ENCODE peak calls at places on chromosome 20, in five cellular contexts. D, B, V, P and X are unnamed samples.

GRCh38 chr20:8549192-8549591 is 417.1 kb downstream of the PLCB1 start:
- DNase-seq in D (no peak), B (no peak), V (no peak), P (no peak), X (no peak)

GRCh38 chr20:38145094-38146075 is 19.7 kb downstream of the TGM2 start:
- DNase-seq in D (no peak), B (peak), V (peak), P (no peak), X (peak)

GRCh38 chr20:22333885-22334545 is 250.4 kb downstream of the FOXA2 start:
- DNase-seq in D (peak), B (peak), V (no peak), P (peak), X (peak)

GRCh38 chr20:23773127-23773526 is 22.4 kb upstream of the CST1 start:
- DNase-seq in D (no peak), B (no peak), V (no peak), P (no peak), X (no peak)

GRCh38 chr20:11790047-11790446 is 127.6 kb upstream of the BTBD3 start:
- DNase-seq in D (no peak), B (peak), V (no peak), P (no peak), X (no peak)

GRCh38 chr20:4809707-4810106 is 88.0 kb downstream of the PRND start:
- DNase-seq in D (no peak), B (no peak), V (no peak), P (no peak), X (no peak)

GRCh38 chr20:59580208-59580980 is 23.9 kb upstream of the PHACTR3 start:
- DNase-seq in D (no peak), B (no peak), V (no peak), P (no peak), X (no peak)

GRCh38 chr20:23880426-23880825 is 878 bp upstream of the CST5 start:
- DNase-seq in D (no peak), B (no peak), V (no peak), P (no peak), X (no peak)

GRCh38 chr20:52129611-52130010 is 62.0 kb downstream of the ZFP64 start:
- DNase-seq in D (no peak), B (no peak), V (no peak), P (no peak), X (no peak)

GRCh38 chr20:59938221-59938620 is 1.9 kb downstream of the PPP1R3D start:
- DNase-seq in D (no peak), B (peak), V (no peak), P (no peak), X (peak)

GRCh38 chr20:22560817-22561216 is 23.6 kb downstream of the FOXA2 start:
- DNase-seq in D (no peak), B (no peak), V (no peak), P (no peak), X (no peak)

GRCh38 chr20:18679020-18679419 is 91.2 kb downstream of the DTD1 start:
- DNase-seq in D (no peak), B (no peak), V (no peak), P (no peak), X (no peak)

GRCh38 chr20:46027245-46027853 is 1.7 kb upstream of the SLC12A5 start:
- DNase-seq in D (peak), B (peak), V (peak), P (no peak), X (peak)

GRCh38 chr20:4869290-4870193 is 131.8 kb downstream of the SLC23A2 start:
- DNase-seq in D (peak), B (peak), V (no peak), P (no peak), X (peak)

GRCh38 chr20:17730069-17730468 is 30.3 kb downstream of the BANF2 start:
- DNase-seq in D (no peak), B (no peak), V (no peak), P (no peak), X (no peak)

GRCh38 chr20:1803216-1804128 is 91.7 kb upstream of the SIRPA start:
- DNase-seq in D (peak), B (no peak), V (no peak), P (peak), X (peak)

GRCh38 chr20:37882961-37883712 is 19.8 kb upstream of the VSTM2L start:
- DNase-seq in D (no peak), B (no peak), V (no peak), P (no peak), X (no peak)

GRCh38 chr20:38136421-38137245 is 28.4 kb downstream of the TGM2 start:
- DNase-seq in D (no peak), B (no peak), V (peak), P (no peak), X (no peak)

GRCh38 chr20:62051166-62051900 is 14.3 kb downstream of the TAF4 start:
- DNase-seq in D (no peak), B (no peak), V (peak), P (peak), X (no peak)

GRCh38 chr20:24838551-24839530 is 110.2 kb upstream of the CST7 start:
- DNase-seq in D (no peak), B (no peak), V (no peak), P (no peak), X (peak)

DNA sequence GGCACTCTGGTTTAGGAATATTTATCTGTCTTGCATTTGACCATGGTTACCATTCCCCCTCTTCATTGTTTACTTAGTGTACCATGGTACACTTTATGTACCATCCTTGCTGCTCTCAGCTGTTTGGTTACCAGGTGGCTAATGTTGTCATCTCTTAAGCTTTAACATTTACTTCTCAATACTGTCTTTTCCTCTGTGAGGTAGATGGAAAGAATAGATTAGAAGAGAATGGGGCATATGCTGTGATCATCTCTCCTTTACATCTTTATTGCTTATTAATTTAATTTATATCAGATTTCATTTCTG is 109.2 kb downstream of the NCOA3 start:
- DNase-seq in D (no peak), B (no peak), V (no peak), P (no peak), X (no peak)
- H3K4me3 ChIP-seq in D (no peak), B (no peak), V (no peak), P (no peak), X (no peak)

GRCh38 chr20:41782255-41782654 is 164.1 kb upstream of the CHD6 start:
- DNase-seq in D (no peak), B (no peak), V (no peak), P (no peak), X (no peak)
- TF ChIP-seq CTCF in D (no peak), B (no peak), V (no peak), P (no peak), X (no peak)

GRCh38 chr20:469746-470490 is 7.6 kb upstream of the TBC1D20 start:
- DNase-seq in D (no peak), B (no peak), V (no peak), P (no peak), X (no peak)
- H3K4me3 ChIP-seq in D (no peak), B (no peak), V (no peak), P (no peak), X (no peak)

DNA sequence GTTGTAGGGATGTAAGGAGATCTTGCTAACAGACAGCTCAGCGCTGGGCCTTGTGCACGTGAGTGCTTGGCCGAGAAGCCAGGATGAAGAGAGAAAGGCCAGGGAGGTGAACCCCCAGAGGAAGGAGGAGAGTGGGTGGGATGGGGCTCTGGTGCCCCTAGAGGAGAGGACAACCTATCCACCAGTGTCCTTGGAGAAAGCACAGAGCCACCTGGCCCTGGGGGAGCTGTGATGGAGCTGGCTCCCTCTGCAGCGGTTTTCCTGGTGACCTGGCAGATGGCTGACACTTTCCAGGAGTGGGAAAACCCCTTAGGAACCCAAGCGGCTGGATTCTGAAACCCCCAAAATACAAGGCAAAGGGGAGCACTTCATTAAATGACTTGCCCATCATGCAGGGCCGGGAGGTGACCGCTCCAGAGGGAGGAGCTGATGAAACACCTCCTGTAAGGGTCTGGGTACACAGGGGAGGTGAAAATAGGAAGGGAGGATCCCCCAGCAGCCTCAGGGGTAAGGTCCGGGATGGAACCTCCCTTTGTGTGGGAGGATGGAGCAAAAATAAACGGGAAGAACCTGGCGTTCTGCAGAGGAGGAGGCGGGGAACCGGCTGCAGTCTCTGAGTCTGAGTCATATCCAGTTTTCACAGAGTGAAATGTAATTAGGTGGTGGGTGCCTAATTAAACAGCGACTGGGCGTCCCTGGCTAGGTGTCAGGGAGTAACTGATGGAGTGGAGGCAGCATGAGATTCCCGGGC is 80.4 kb downstream of the SULF2 start:
- DNase-seq in D (no peak), B (no peak), V (no peak), P (no peak), X (peak)
- TF ChIP-seq CTCF in D (no peak), B (no peak), V (no peak), P (no peak), X (no peak)

DNA sequence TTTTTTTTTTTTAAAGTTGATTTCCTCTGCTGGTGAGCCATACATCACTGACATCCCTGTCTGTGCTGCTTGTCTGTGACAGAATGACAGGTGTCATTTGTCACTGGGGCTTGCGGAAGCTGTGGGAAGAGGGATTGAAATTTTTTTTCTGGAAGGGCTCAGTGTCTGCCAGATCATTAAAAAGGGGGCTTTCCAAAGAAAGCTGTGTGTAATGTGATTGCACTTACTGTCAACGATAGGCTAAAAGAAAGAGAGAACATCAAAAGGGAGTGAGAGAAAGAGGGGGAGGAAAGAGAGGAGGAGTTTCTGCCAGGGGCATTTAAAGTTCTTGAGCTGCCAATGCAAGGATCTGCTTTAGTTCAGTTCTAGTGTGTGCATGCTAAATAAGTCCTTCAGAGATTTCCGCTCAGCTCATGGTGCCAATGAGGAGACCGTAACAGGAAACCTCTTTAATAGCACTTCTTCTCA is 177.1 kb downstream of the TSHZ2 start:
- DNase-seq in D (no peak), B (no peak), V (no peak), P (no peak), X (no peak)
- H3K4me3 ChIP-seq in D (no peak), B (no peak), V (no peak), P (no peak), X (no peak)

DNA sequence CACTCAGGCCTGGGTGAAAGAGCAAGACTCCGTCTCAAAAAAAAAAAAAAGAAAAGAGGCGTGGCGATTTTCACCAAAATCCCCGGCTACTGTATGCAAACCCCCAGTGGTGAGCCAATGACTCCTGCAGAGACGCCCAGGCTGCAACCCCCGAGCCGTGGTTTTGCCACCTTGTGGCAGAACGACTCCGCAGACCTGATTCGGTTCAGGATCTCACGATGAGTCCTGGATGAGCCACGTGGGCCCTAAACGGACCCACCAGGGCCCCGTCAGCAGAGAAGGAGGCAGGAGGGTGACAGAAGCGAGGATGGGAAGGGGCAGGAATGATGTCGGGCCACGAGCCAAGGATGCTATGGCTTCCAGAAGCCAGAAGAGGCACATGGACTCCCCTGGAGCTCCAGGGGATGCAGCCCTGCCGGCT is 42.5 kb downstream of the SLC2A4RG start:
- DNase-seq in D (no peak), B (peak), V (no peak), P (no peak), X (no peak)
- TF ChIP-seq CTCF in D (no peak), B (peak), V (no peak), P (no peak), X (no peak)

DNA sequence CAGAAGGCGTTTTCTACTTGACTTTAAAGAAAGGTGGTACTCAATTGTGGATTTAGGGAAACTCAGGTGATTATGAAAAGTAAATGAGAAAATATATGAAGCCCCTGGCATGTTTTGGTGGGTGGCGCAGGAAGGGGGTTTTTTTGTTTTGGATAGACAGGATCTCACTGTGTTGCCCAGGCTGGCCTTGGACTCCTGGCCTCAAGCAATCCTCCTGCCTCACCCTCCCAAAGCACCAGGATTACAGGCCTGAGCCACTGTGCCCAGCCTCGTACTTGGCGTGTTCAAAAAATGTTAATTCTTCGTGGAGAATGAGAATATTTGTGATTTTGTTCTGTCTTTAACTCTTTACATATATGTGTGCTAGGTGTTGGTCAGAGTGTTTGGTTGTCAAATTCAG is 32.1 kb upstream of the C20orf144 start:
- DNase-seq in D (no peak), B (no peak), V (no peak), P (no peak), X (no peak)
- H3K4me3 ChIP-seq in D (no peak), B (no peak), V (no peak), P (no peak), X (no peak)

GRCh38 chr20:49318091-49318429 is 40.2 kb upstream of the ZNFX1 start:
- DNase-seq in D (no peak), B (no peak), V (no peak), P (no peak), X (no peak)

GRCh38 chr20:49319204-49319809 is 41.5 kb upstream of the ZNFX1 start:
- DNase-seq in D (no peak), B (no peak), V (no peak), P (no peak), X (no peak)

GRCh38 chr20:49323622-49324238 is 45.9 kb upstream of the ZNFX1 start:
- DNase-seq in D (peak), B (peak), V (no peak), P (peak), X (peak)

GRCh38 chr20:49318430-49319203 is 40.8 kb upstream of the ZNFX1 start:
- DNase-seq in D (no peak), B (no peak), V (no peak), P (no peak), X (peak)

DNA sequence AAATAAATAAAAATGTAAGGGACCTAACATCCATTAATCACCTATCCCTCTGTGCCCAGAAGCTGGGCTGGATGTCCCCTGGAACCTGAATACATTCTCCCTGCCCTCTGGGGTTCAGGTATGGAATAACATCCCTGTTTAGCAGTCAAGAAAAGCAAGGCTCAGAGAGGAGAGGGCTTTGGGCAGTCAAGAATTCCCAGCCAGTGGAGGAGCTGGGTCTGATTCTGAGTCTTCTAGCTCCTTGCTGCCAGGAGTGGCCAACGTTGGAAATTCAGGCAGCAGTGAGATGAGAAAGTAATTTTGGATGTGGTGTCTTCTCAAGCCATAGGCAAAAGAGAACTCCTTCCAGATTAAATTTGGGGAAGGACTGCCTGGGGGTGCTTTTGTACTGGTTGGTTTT is 42.6 kb upstream of the ZNFX1 start:
- DNase-seq in D (no peak), B (peak), V (no peak), P (no peak), X (peak)
- TF ChIP-seq CTCF in D (no peak), B (peak), V (no peak), P (peak), X (peak)

DNA sequence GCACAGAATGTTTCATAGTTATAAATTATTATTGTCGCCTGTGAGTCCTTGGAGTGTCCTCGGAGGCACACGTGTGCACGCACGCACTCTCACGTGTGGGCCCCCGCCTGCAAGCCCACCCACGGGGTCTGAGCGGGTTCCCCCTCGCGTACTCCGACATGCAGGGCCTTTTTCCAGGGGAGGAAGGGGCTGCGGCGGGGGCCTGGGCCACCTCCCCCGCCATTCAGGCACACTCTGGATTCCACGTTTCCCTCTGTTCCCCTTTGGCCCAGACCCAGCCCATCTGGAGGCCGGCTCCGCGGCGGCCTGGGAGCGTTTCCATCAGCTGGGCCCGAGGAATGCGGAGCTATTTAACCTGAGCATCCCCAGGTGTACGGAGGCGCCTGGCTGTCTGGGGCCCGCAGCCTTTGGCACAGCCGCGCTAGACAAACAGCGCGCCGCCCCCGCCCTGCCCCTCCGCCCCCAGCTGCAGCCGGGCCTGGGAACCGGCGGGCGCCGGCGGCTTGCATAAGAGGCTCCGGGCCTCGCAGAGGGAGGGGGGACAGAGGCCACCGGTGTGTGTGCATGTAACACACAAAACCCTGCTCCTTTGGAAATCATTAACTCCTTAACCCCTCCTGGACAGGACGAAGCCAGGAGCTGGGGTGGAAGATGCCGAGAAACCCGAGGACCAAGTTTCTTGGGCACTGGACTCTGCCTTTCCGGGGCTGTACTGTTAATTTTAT is 3.3 kb downstream of the ID1 start:
- DNase-seq in D (peak), B (peak), V (peak), P (peak), X (peak)
- H3K4me3 ChIP-seq in D (no peak), B (peak), V (peak), P (no peak), X (no peak)

GRCh38 chr20:57749861-57750260 is 40.0 kb upstream of the PMEPA1 start:
- DNase-seq in D (no peak), B (no peak), V (no peak), P (no peak), X (no peak)

GRCh38 chr20:57746832-57747404 is 37.1 kb upstream of the PMEPA1 start:
- DNase-seq in D (no peak), B (no peak), V (no peak), P (no peak), X (no peak)

GRCh38 chr20:57749131-57749690 is 39.4 kb upstream of the PMEPA1 start:
- DNase-seq in D (no peak), B (no peak), V (peak), P (peak), X (no peak)

GRCh38 chr20:57747889-57748456 is 38.2 kb upstream of the PMEPA1 start:
- DNase-seq in D (no peak), B (no peak), V (peak), P (no peak), X (no peak)

DNA sequence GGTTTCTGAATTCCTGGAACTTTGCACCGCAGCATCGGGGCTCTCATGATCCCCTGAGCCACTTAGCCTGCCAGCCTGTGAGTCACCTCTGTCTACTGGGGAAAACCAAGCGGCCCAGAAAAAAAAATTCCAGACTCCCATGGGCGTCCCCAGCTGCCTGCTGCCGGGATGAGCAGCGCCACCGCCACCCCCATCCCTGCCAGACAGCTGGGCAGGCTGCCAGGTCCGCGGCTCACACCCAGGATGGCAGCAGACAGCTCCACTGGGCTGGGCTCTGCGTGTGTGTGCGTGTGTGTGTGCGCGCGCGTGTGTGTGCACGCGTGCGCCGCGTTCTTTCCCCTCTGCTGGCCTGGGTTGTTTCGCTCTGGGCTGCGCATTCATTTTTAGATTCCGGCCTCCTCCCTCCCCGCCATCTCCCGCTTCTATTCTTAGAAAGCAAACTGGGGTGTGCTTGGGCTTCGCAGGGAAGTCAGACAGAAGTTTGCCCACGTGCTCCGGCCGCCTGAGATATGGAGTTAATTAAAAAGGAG is 38.9 kb upstream of the PMEPA1 start:
- DNase-seq in D (peak), B (peak), V (peak), P (peak), X (peak)
- TF ChIP-seq CTCF in D (no peak), B (peak), V (no peak), P (no peak), X (no peak)